ENCODE peak calls at places on chromosomes 16 and 17, in ten cellular contexts. One of them, this sample, is unnamed.

GRCh38 chr17:31295489-31295871 is 1.6 kb downstream of the OMG start:
- DNase-seq in C1 segment of cervical spinal cord: no peak
- DNase-seq in putamen: peak
- DNase-seq in BJ: no peak
- DNase-seq in stimulated activated CD8-positive, alpha-beta memory T cell treated with anti-CD3 and anti-CD28 coated beads, Interleukin-7, amount 100 ng/mL, for 24 hours: no peak
- DNase-seq in activated CD4-positive, alpha-beta T cell treated with anti-CD3 and anti-CD28 coated beads, Interleukin-2, amount 10 ng/mL, durations not matched to agents 7 days and 5 days: no peak
- DNase-seq in Peyer's patch: no peak
- DNase-seq in EL: no peak
- DNase-seq in dorsolateral prefrontal cortex: no peak
- DNase-seq in ELR: no peak
- DNase-seq in this sample: no peak

GRCh38 chr17:8053600-8053999 is 14.7 kb downstream of the ALOX15B start:
- DNase-seq in C1 segment of cervical spinal cord: no peak
- DNase-seq in putamen: no peak
- DNase-seq in BJ: no peak
- DNase-seq in stimulated activated CD8-positive, alpha-beta memory T cell treated with anti-CD3 and anti-CD28 coated beads, Interleukin-7, amount 100 ng/mL, for 24 hours: no peak
- DNase-seq in activated CD4-positive, alpha-beta T cell treated with anti-CD3 and anti-CD28 coated beads, Interleukin-2, amount 10 ng/mL, durations not matched to agents 7 days and 5 days: no peak
- DNase-seq in Peyer's patch: no peak
- DNase-seq in EL: no peak
- DNase-seq in dorsolateral prefrontal cortex: peak
- DNase-seq in ELR: no peak
- DNase-seq in this sample: no peak

GRCh38 chr17:82684207-82684903 is 14.1 kb downstream of the RAB40B start:
- DNase-seq in C1 segment of cervical spinal cord: no peak
- DNase-seq in putamen: no peak
- DNase-seq in BJ: no peak
- DNase-seq in stimulated activated CD8-positive, alpha-beta memory T cell treated with anti-CD3 and anti-CD28 coated beads, Interleukin-7, amount 100 ng/mL, for 24 hours: no peak
- DNase-seq in activated CD4-positive, alpha-beta T cell treated with anti-CD3 and anti-CD28 coated beads, Interleukin-2, amount 10 ng/mL, durations not matched to agents 7 days and 5 days: no peak
- DNase-seq in Peyer's patch: peak
- DNase-seq in EL: no peak
- DNase-seq in dorsolateral prefrontal cortex: no peak
- DNase-seq in ELR: no peak
- DNase-seq in this sample: peak

GRCh38 chr17:66990047-66990446 is 25.5 kb downstream of the CACNG4 start:
- DNase-seq in C1 segment of cervical spinal cord: peak
- DNase-seq in putamen: no peak
- DNase-seq in BJ: no peak
- DNase-seq in stimulated activated CD8-positive, alpha-beta memory T cell treated with anti-CD3 and anti-CD28 coated beads, Interleukin-7, amount 100 ng/mL, for 24 hours: no peak
- DNase-seq in activated CD4-positive, alpha-beta T cell treated with anti-CD3 and anti-CD28 coated beads, Interleukin-2, amount 10 ng/mL, durations not matched to agents 7 days and 5 days: no peak
- DNase-seq in Peyer's patch: no peak
- DNase-seq in EL: no peak
- DNase-seq in dorsolateral prefrontal cortex: no peak
- DNase-seq in ELR: no peak
- DNase-seq in this sample: no peak

GRCh38 chr16:17392857-17393421 is 77.8 kb downstream of the XYLT1 start:
- DNase-seq in C1 segment of cervical spinal cord: no peak
- DNase-seq in putamen: no peak
- DNase-seq in BJ: no peak
- DNase-seq in stimulated activated CD8-positive, alpha-beta memory T cell treated with anti-CD3 and anti-CD28 coated beads, Interleukin-7, amount 100 ng/mL, for 24 hours: no peak
- DNase-seq in activated CD4-positive, alpha-beta T cell treated with anti-CD3 and anti-CD28 coated beads, Interleukin-2, amount 10 ng/mL, durations not matched to agents 7 days and 5 days: peak
- DNase-seq in Peyer's patch: peak
- DNase-seq in EL: no peak
- DNase-seq in dorsolateral prefrontal cortex: no peak
- DNase-seq in ELR: no peak
- DNase-seq in this sample: no peak

GRCh38 chr17:79632432-79632735 is 21.5 kb upstream of the RBFOX3 start:
- DNase-seq in C1 segment of cervical spinal cord: no peak
- DNase-seq in putamen: no peak
- DNase-seq in BJ: no peak
- DNase-seq in stimulated activated CD8-positive, alpha-beta memory T cell treated with anti-CD3 and anti-CD28 coated beads, Interleukin-7, amount 100 ng/mL, for 24 hours: no peak
- DNase-seq in activated CD4-positive, alpha-beta T cell treated with anti-CD3 and anti-CD28 coated beads, Interleukin-2, amount 10 ng/mL, durations not matched to agents 7 days and 5 days: no peak
- DNase-seq in Peyer's patch: peak
- DNase-seq in EL: no peak
- DNase-seq in dorsolateral prefrontal cortex: no peak
- DNase-seq in ELR: no peak
- DNase-seq in this sample: no peak

GRCh38 chr16:67055712-67056487 is 27.0 kb downstream of the CBFB start:
- DNase-seq in C1 segment of cervical spinal cord: no peak
- DNase-seq in putamen: no peak
- DNase-seq in BJ: peak
- DNase-seq in stimulated activated CD8-positive, alpha-beta memory T cell treated with anti-CD3 and anti-CD28 coated beads, Interleukin-7, amount 100 ng/mL, for 24 hours: no peak
- DNase-seq in activated CD4-positive, alpha-beta T cell treated with anti-CD3 and anti-CD28 coated beads, Interleukin-2, amount 10 ng/mL, durations not matched to agents 7 days and 5 days: no peak
- DNase-seq in Peyer's patch: no peak
- DNase-seq in EL: peak
- DNase-seq in dorsolateral prefrontal cortex: no peak
- DNase-seq in ELR: peak
- DNase-seq in this sample: peak

GRCh38 chr16:12927591-12927990 is 26.2 kb downstream of the SHISA9 start:
- DNase-seq in C1 segment of cervical spinal cord: no peak
- DNase-seq in putamen: no peak
- DNase-seq in BJ: no peak
- DNase-seq in stimulated activated CD8-positive, alpha-beta memory T cell treated with anti-CD3 and anti-CD28 coated beads, Interleukin-7, amount 100 ng/mL, for 24 hours: no peak
- DNase-seq in activated CD4-positive, alpha-beta T cell treated with anti-CD3 and anti-CD28 coated beads, Interleukin-2, amount 10 ng/mL, durations not matched to agents 7 days and 5 days: no peak
- DNase-seq in Peyer's patch: no peak
- DNase-seq in EL: no peak
- DNase-seq in dorsolateral prefrontal cortex: no peak
- DNase-seq in ELR: no peak
- DNase-seq in this sample: no peak

GRCh38 chr16:47849736-47850135 is 306.1 kb downstream of the ABCC12 start:
- DNase-seq in C1 segment of cervical spinal cord: no peak
- DNase-seq in putamen: no peak
- DNase-seq in BJ: no peak
- DNase-seq in stimulated activated CD8-positive, alpha-beta memory T cell treated with anti-CD3 and anti-CD28 coated beads, Interleukin-7, amount 100 ng/mL, for 24 hours: no peak
- DNase-seq in activated CD4-positive, alpha-beta T cell treated with anti-CD3 and anti-CD28 coated beads, Interleukin-2, amount 10 ng/mL, durations not matched to agents 7 days and 5 days: no peak
- DNase-seq in Peyer's patch: no peak
- DNase-seq in EL: no peak
- DNase-seq in dorsolateral prefrontal cortex: no peak
- DNase-seq in ELR: no peak
- DNase-seq in this sample: no peak

GRCh38 chr16:66578596-66579531 is at the start of gene CMTM2:
- DNase-seq in C1 segment of cervical spinal cord: no peak
- DNase-seq in putamen: no peak
- DNase-seq in BJ: no peak
- DNase-seq in stimulated activated CD8-positive, alpha-beta memory T cell treated with anti-CD3 and anti-CD28 coated beads, Interleukin-7, amount 100 ng/mL, for 24 hours: no peak
- DNase-seq in activated CD4-positive, alpha-beta T cell treated with anti-CD3 and anti-CD28 coated beads, Interleukin-2, amount 10 ng/mL, durations not matched to agents 7 days and 5 days: no peak
- DNase-seq in Peyer's patch: no peak
- DNase-seq in EL: no peak
- DNase-seq in dorsolateral prefrontal cortex: no peak
- DNase-seq in ELR: no peak
- DNase-seq in this sample: no peak

GRCh38 chr16:86570542-86571196 is 4.0 kb downstream of the FOXC2 start:
- DNase-seq in C1 segment of cervical spinal cord: no peak
- DNase-seq in putamen: no peak
- DNase-seq in BJ: no peak
- DNase-seq in stimulated activated CD8-positive, alpha-beta memory T cell treated with anti-CD3 and anti-CD28 coated beads, Interleukin-7, amount 100 ng/mL, for 24 hours: no peak
- DNase-seq in activated CD4-positive, alpha-beta T cell treated with anti-CD3 and anti-CD28 coated beads, Interleukin-2, amount 10 ng/mL, durations not matched to agents 7 days and 5 days: no peak
- DNase-seq in Peyer's patch: no peak
- DNase-seq in EL: peak
- DNase-seq in dorsolateral prefrontal cortex: no peak
- DNase-seq in ELR: no peak
- DNase-seq in this sample: no peak

GRCh38 chr17:81002409-81003361 is 11.0 kb downstream of the CHMP6 start:
- DNase-seq in C1 segment of cervical spinal cord: no peak
- DNase-seq in putamen: no peak
- DNase-seq in BJ: no peak
- DNase-seq in stimulated activated CD8-positive, alpha-beta memory T cell treated with anti-CD3 and anti-CD28 coated beads, Interleukin-7, amount 100 ng/mL, for 24 hours: no peak
- DNase-seq in activated CD4-positive, alpha-beta T cell treated with anti-CD3 and anti-CD28 coated beads, Interleukin-2, amount 10 ng/mL, durations not matched to agents 7 days and 5 days: no peak
- DNase-seq in Peyer's patch: peak
- DNase-seq in EL: peak
- DNase-seq in dorsolateral prefrontal cortex: no peak
- DNase-seq in ELR: peak
- DNase-seq in this sample: peak

GRCh38 chr16:21646721-21647561 is 5.5 kb downstream of the IGSF6 start:
- DNase-seq in C1 segment of cervical spinal cord: no peak
- DNase-seq in putamen: no peak
- DNase-seq in BJ: no peak
- DNase-seq in stimulated activated CD8-positive, alpha-beta memory T cell treated with anti-CD3 and anti-CD28 coated beads, Interleukin-7, amount 100 ng/mL, for 24 hours: peak
- DNase-seq in activated CD4-positive, alpha-beta T cell treated with anti-CD3 and anti-CD28 coated beads, Interleukin-2, amount 10 ng/mL, durations not matched to agents 7 days and 5 days: peak
- DNase-seq in Peyer's patch: peak
- DNase-seq in EL: no peak
- DNase-seq in dorsolateral prefrontal cortex: no peak
- DNase-seq in ELR: no peak
- DNase-seq in this sample: no peak

GRCh38 chr16:69535123-69536050 is 30.4 kb upstream of the NFAT5 start:
- DNase-seq in C1 segment of cervical spinal cord: no peak
- DNase-seq in putamen: no peak
- DNase-seq in BJ: peak
- DNase-seq in stimulated activated CD8-positive, alpha-beta memory T cell treated with anti-CD3 and anti-CD28 coated beads, Interleukin-7, amount 100 ng/mL, for 24 hours: no peak
- DNase-seq in activated CD4-positive, alpha-beta T cell treated with anti-CD3 and anti-CD28 coated beads, Interleukin-2, amount 10 ng/mL, durations not matched to agents 7 days and 5 days: no peak
- DNase-seq in Peyer's patch: no peak
- DNase-seq in EL: peak
- DNase-seq in dorsolateral prefrontal cortex: no peak
- DNase-seq in ELR: peak
- DNase-seq in this sample: peak

GRCh38 chr17:52201764-52202571 is 43.5 kb upstream of the CA10 start:
- DNase-seq in C1 segment of cervical spinal cord: no peak
- DNase-seq in putamen: no peak
- DNase-seq in BJ: no peak
- DNase-seq in stimulated activated CD8-positive, alpha-beta memory T cell treated with anti-CD3 and anti-CD28 coated beads, Interleukin-7, amount 100 ng/mL, for 24 hours: no peak
- DNase-seq in activated CD4-positive, alpha-beta T cell treated with anti-CD3 and anti-CD28 coated beads, Interleukin-2, amount 10 ng/mL, durations not matched to agents 7 days and 5 days: no peak
- DNase-seq in Peyer's patch: no peak
- DNase-seq in EL: no peak
- DNase-seq in dorsolateral prefrontal cortex: no peak
- DNase-seq in ELR: no peak
- DNase-seq in this sample: no peak

GRCh38 chr16:48361540-48361939 is 23.7 kb downstream of the SIAH1 start:
- DNase-seq in C1 segment of cervical spinal cord: no peak
- DNase-seq in putamen: no peak
- DNase-seq in BJ: no peak
- DNase-seq in stimulated activated CD8-positive, alpha-beta memory T cell treated with anti-CD3 and anti-CD28 coated beads, Interleukin-7, amount 100 ng/mL, for 24 hours: no peak
- DNase-seq in activated CD4-positive, alpha-beta T cell treated with anti-CD3 and anti-CD28 coated beads, Interleukin-2, amount 10 ng/mL, durations not matched to agents 7 days and 5 days: no peak
- DNase-seq in Peyer's patch: no peak
- DNase-seq in EL: no peak
- DNase-seq in dorsolateral prefrontal cortex: no peak
- DNase-seq in ELR: no peak
- DNase-seq in this sample: no peak

GRCh38 chr17:65394811-65395472 is 166.5 kb downstream of the AXIN2 start:
- DNase-seq in C1 segment of cervical spinal cord: no peak
- DNase-seq in putamen: no peak
- DNase-seq in BJ: no peak
- DNase-seq in stimulated activated CD8-positive, alpha-beta memory T cell treated with anti-CD3 and anti-CD28 coated beads, Interleukin-7, amount 100 ng/mL, for 24 hours: no peak
- DNase-seq in activated CD4-positive, alpha-beta T cell treated with anti-CD3 and anti-CD28 coated beads, Interleukin-2, amount 10 ng/mL, durations not matched to agents 7 days and 5 days: no peak
- DNase-seq in Peyer's patch: no peak
- DNase-seq in EL: no peak
- DNase-seq in dorsolateral prefrontal cortex: no peak
- DNase-seq in ELR: no peak
- DNase-seq in this sample: no peak

GRCh38 chr16:49503242-49504022 is 129.8 kb downstream of the C16orf78 start:
- DNase-seq in C1 segment of cervical spinal cord: no peak
- DNase-seq in putamen: no peak
- DNase-seq in BJ: no peak
- DNase-seq in stimulated activated CD8-positive, alpha-beta memory T cell treated with anti-CD3 and anti-CD28 coated beads, Interleukin-7, amount 100 ng/mL, for 24 hours: no peak
- DNase-seq in activated CD4-positive, alpha-beta T cell treated with anti-CD3 and anti-CD28 coated beads, Interleukin-2, amount 10 ng/mL, durations not matched to agents 7 days and 5 days: no peak
- DNase-seq in Peyer's patch: no peak
- DNase-seq in EL: no peak
- DNase-seq in dorsolateral prefrontal cortex: no peak
- DNase-seq in ELR: no peak
- DNase-seq in this sample: no peak

GRCh38 chr16:24493859-24494258 is 45.5 kb upstream of the RBBP6 start:
- DNase-seq in C1 segment of cervical spinal cord: no peak
- DNase-seq in putamen: peak
- DNase-seq in BJ: no peak
- DNase-seq in stimulated activated CD8-positive, alpha-beta memory T cell treated with anti-CD3 and anti-CD28 coated beads, Interleukin-7, amount 100 ng/mL, for 24 hours: no peak
- DNase-seq in activated CD4-positive, alpha-beta T cell treated with anti-CD3 and anti-CD28 coated beads, Interleukin-2, amount 10 ng/mL, durations not matched to agents 7 days and 5 days: no peak
- DNase-seq in Peyer's patch: no peak
- DNase-seq in EL: peak
- DNase-seq in dorsolateral prefrontal cortex: no peak
- DNase-seq in ELR: peak
- DNase-seq in this sample: no peak

GRCh38 chr16:12788758-12789157 is 14.9 kb downstream of the CPPED1 start:
- DNase-seq in C1 segment of cervical spinal cord: no peak
- DNase-seq in putamen: no peak
- DNase-seq in BJ: no peak
- DNase-seq in stimulated activated CD8-positive, alpha-beta memory T cell treated with anti-CD3 and anti-CD28 coated beads, Interleukin-7, amount 100 ng/mL, for 24 hours: no peak
- DNase-seq in activated CD4-positive, alpha-beta T cell treated with anti-CD3 and anti-CD28 coated beads, Interleukin-2, amount 10 ng/mL, durations not matched to agents 7 days and 5 days: no peak
- DNase-seq in Peyer's patch: no peak
- DNase-seq in EL: no peak
- DNase-seq in dorsolateral prefrontal cortex: no peak
- DNase-seq in ELR: no peak
- DNase-seq in this sample: no peak

GRCh38 chr17:76500074-76500744 is 1.0 kb downstream of the RHBDF2 start:
- DNase-seq in C1 segment of cervical spinal cord: no peak
- DNase-seq in putamen: no peak
- DNase-seq in BJ: no peak
- DNase-seq in stimulated activated CD8-positive, alpha-beta memory T cell treated with anti-CD3 and anti-CD28 coated beads, Interleukin-7, amount 100 ng/mL, for 24 hours: no peak
- DNase-seq in activated CD4-positive, alpha-beta T cell treated with anti-CD3 and anti-CD28 coated beads, Interleukin-2, amount 10 ng/mL, durations not matched to agents 7 days and 5 days: no peak
- DNase-seq in Peyer's patch: no peak
- DNase-seq in EL: no peak
- DNase-seq in dorsolateral prefrontal cortex: no peak
- DNase-seq in ELR: peak
- DNase-seq in this sample: no peak

GRCh38 chr17:82269882-82270500 is 3.5 kb downstream of the CSNK1D start:
- DNase-seq in C1 segment of cervical spinal cord: no peak
- DNase-seq in putamen: no peak
- DNase-seq in BJ: no peak
- DNase-seq in stimulated activated CD8-positive, alpha-beta memory T cell treated with anti-CD3 and anti-CD28 coated beads, Interleukin-7, amount 100 ng/mL, for 24 hours: no peak
- DNase-seq in activated CD4-positive, alpha-beta T cell treated with anti-CD3 and anti-CD28 coated beads, Interleukin-2, amount 10 ng/mL, durations not matched to agents 7 days and 5 days: no peak
- DNase-seq in Peyer's patch: no peak
- DNase-seq in EL: no peak
- DNase-seq in dorsolateral prefrontal cortex: no peak
- DNase-seq in ELR: no peak
- DNase-seq in this sample: no peak

GRCh38 chr17:14299261-14300093 is 1.4 kb upstream of the HS3ST3B1 start:
- DNase-seq in C1 segment of cervical spinal cord: no peak
- DNase-seq in putamen: no peak
- DNase-seq in BJ: no peak
- DNase-seq in stimulated activated CD8-positive, alpha-beta memory T cell treated with anti-CD3 and anti-CD28 coated beads, Interleukin-7, amount 100 ng/mL, for 24 hours: no peak
- DNase-seq in activated CD4-positive, alpha-beta T cell treated with anti-CD3 and anti-CD28 coated beads, Interleukin-2, amount 10 ng/mL, durations not matched to agents 7 days and 5 days: peak
- DNase-seq in Peyer's patch: peak
- DNase-seq in EL: peak
- DNase-seq in dorsolateral prefrontal cortex: no peak
- DNase-seq in ELR: peak
- DNase-seq in this sample: peak

GRCh38 chr17:83128306-83129240 is 49.2 kb downstream of the METRNL start:
- DNase-seq in C1 segment of cervical spinal cord: no peak
- DNase-seq in putamen: no peak
- DNase-seq in BJ: no peak
- DNase-seq in stimulated activated CD8-positive, alpha-beta memory T cell treated with anti-CD3 and anti-CD28 coated beads, Interleukin-7, amount 100 ng/mL, for 24 hours: no peak
- DNase-seq in activated CD4-positive, alpha-beta T cell treated with anti-CD3 and anti-CD28 coated beads, Interleukin-2, amount 10 ng/mL, durations not matched to agents 7 days and 5 days: no peak
- DNase-seq in Peyer's patch: peak
- DNase-seq in EL: no peak
- DNase-seq in dorsolateral prefrontal cortex: peak
- DNase-seq in ELR: no peak
- DNase-seq in this sample: no peak

GRCh38 chr16:17328971-17329370 is 141.8 kb downstream of the XYLT1 start:
- DNase-seq in C1 segment of cervical spinal cord: no peak
- DNase-seq in putamen: no peak
- DNase-seq in BJ: no peak
- DNase-seq in stimulated activated CD8-positive, alpha-beta memory T cell treated with anti-CD3 and anti-CD28 coated beads, Interleukin-7, amount 100 ng/mL, for 24 hours: no peak
- DNase-seq in activated CD4-positive, alpha-beta T cell treated with anti-CD3 and anti-CD28 coated beads, Interleukin-2, amount 10 ng/mL, durations not matched to agents 7 days and 5 days: no peak
- DNase-seq in Peyer's patch: peak
- DNase-seq in EL: no peak
- DNase-seq in dorsolateral prefrontal cortex: no peak
- DNase-seq in ELR: no peak
- DNase-seq in this sample: peak

GRCh38 chr16:11556945-11557720 is 29.6 kb downstream of the LITAF start:
- DNase-seq in C1 segment of cervical spinal cord: no peak
- DNase-seq in putamen: no peak
- DNase-seq in BJ: no peak
- DNase-seq in stimulated activated CD8-positive, alpha-beta memory T cell treated with anti-CD3 and anti-CD28 coated beads, Interleukin-7, amount 100 ng/mL, for 24 hours: no peak
- DNase-seq in activated CD4-positive, alpha-beta T cell treated with anti-CD3 and anti-CD28 coated beads, Interleukin-2, amount 10 ng/mL, durations not matched to agents 7 days and 5 days: peak
- DNase-seq in Peyer's patch: no peak
- DNase-seq in EL: no peak
- DNase-seq in dorsolateral prefrontal cortex: no peak
- DNase-seq in ELR: no peak
- DNase-seq in this sample: no peak

GRCh38 chr17:33964344-33964979 is 290.6 kb upstream of the CCL2 start:
- DNase-seq in C1 segment of cervical spinal cord: no peak
- DNase-seq in putamen: no peak
- DNase-seq in BJ: no peak
- DNase-seq in stimulated activated CD8-positive, alpha-beta memory T cell treated with anti-CD3 and anti-CD28 coated beads, Interleukin-7, amount 100 ng/mL, for 24 hours: no peak
- DNase-seq in activated CD4-positive, alpha-beta T cell treated with anti-CD3 and anti-CD28 coated beads, Interleukin-2, amount 10 ng/mL, durations not matched to agents 7 days and 5 days: peak
- DNase-seq in Peyer's patch: no peak
- DNase-seq in EL: no peak
- DNase-seq in dorsolateral prefrontal cortex: no peak
- DNase-seq in ELR: no peak
- DNase-seq in this sample: no peak

GRCh38 chr17:76224321-76224852 is 15.9 kb downstream of the RNF157 start:
- DNase-seq in C1 segment of cervical spinal cord: no peak
- DNase-seq in putamen: no peak
- DNase-seq in BJ: no peak
- DNase-seq in stimulated activated CD8-positive, alpha-beta memory T cell treated with anti-CD3 and anti-CD28 coated beads, Interleukin-7, amount 100 ng/mL, for 24 hours: no peak
- DNase-seq in activated CD4-positive, alpha-beta T cell treated with anti-CD3 and anti-CD28 coated beads, Interleukin-2, amount 10 ng/mL, durations not matched to agents 7 days and 5 days: no peak
- DNase-seq in Peyer's patch: no peak
- DNase-seq in EL: no peak
- DNase-seq in dorsolateral prefrontal cortex: no peak
- DNase-seq in ELR: no peak
- DNase-seq in this sample: no peak